ENCODE peak calls at places on chromosomes 13 and 19, in six cellular contexts. T is left colon; J is ELR; G is activated T-helper 2 cell treated with anti-CD3 and anti-CD28 coated beads, Interferon-gamma antibody, Interleukin-2, Interleukin-4, amounts not matched to agents 10 μg/mL and 5 μg/mL and 100 μg/mL, durations not matched to agents 14 hours and 24 hours and 36 hours; B is T-helper 2 cell; U is NCI-H524 treated with DMSO at 0.1 percent for 48 hours. O is an unnamed sample.

GRCh38 chr19:43534811-43535761 is 2.1 kb downstream of the ZNF575 start:
- DNase-seq in G (no peak), B (no peak), T (peak; percentile 67), U (no peak), J (peak; percentile 59), O (no peak)

GRCh38 chr13:114108141-114108761 is 24.2 kb downstream of the RASA3 start:
- DNase-seq in J (no peak), G (no peak), T (peak; percentile 20), U (no peak), B (no peak), O (no peak)

GRCh38 chr19:10104665-10105221 is 1.4 kb upstream of the PPAN start:
- DNase-seq in T (no peak), U (no peak), J (no peak), G (peak; percentile 84), B (peak; percentile 91), O (no peak)

GRCh38 chr13:102298051-102298450 is 103.8 kb downstream of the FGF14 start:
- DNase-seq in T (no peak), U (no peak), J (no peak), G (no peak), B (no peak), O (no peak)

GRCh38 chr13:32022292-32022691 is 9.3 kb upstream of the FRY start:
- DNase-seq in B (no peak), U (no peak), J (no peak), T (no peak), G (no peak), O (no peak)

GRCh38 chr19:1394252-1395193 is 6.8 kb downstream of the GAMT start:
- DNase-seq in B (no peak), T (no peak), G (no peak), U (no peak), J (no peak), O (no peak)

GRCh38 chr13:108376308-108376707 is 106.8 kb downstream of the TNFSF13B start:
- DNase-seq in B (no peak), T (no peak), J (no peak), U (no peak), G (no peak), O (no peak)

GRCh38 chr13:108895220-108895704 is 265.9 kb downstream of the MYO16 start:
- DNase-seq in T (no peak), U (no peak), J (peak; percentile 75), G (no peak), B (no peak), O (peak; percentile 50)

GRCh38 chr13:93477238-93477637 is 250.6 kb downstream of the GPC6 start:
- DNase-seq in U (no peak), J (no peak), T (no peak), G (no peak), B (no peak), O (no peak)

GRCh38 chr19:3358392-3358918 is 7.9 kb upstream of the NFIC start:
- DNase-seq in J (no peak), T (no peak), U (no peak), G (no peak), B (peak; percentile 52), O (no peak)

GRCh38 chr19:5230730-5231555 is 109.7 kb downstream of the PTPRS start:
- DNase-seq in J (no peak), T (no peak), U (no peak), B (no peak), G (no peak), O (no peak)

GRCh38 chr13:33927315-33927714 is 109.4 kb downstream of the RFC3 start:
- DNase-seq in U (no peak), G (no peak), B (no peak), T (no peak), J (peak; percentile 33), O (peak; percentile 71)

GRCh38 chr19:1799695-1800342 is 12.3 kb downstream of the ATP8B3 start:
- DNase-seq in G (no peak), T (no peak), U (peak; percentile 86), J (no peak), B (no peak), O (no peak)

GRCh38 chr13:39350461-39350881 is 252.5 kb downstream of the LHFPL6 start:
- DNase-seq in U (no peak), T (no peak), B (no peak), J (no peak), G (no peak), O (no peak)

GRCh38 chr19:49530708-49531107 is 2.9 kb downstream of the RCN3 start:
- DNase-seq in G (no peak), U (no peak), J (no peak), B (no peak), T (no peak), O (no peak)

GRCh38 chr13:52739468-52740071 is at the start of gene CNMD:
- DNase-seq in T (no peak), U (no peak), G (no peak), B (no peak), J (no peak), O (no peak)

GRCh38 chr13:40352385-40352778 is 314.1 kb downstream of the FOXO1 start:
- DNase-seq in T (no peak), B (no peak), G (no peak), J (no peak), U (no peak), O (no peak)

GRCh38 chr13:33262069-33262487 is 23.5 kb downstream of the STARD13 start:
- DNase-seq in U (no peak), G (no peak), T (no peak), J (peak; percentile 90), B (no peak), O (peak; percentile 91)

GRCh38 chr19:28066161-28066560 is 1146.8 kb downstream of the UQCRFS1 start:
- DNase-seq in T (no peak), J (no peak), U (no peak), B (no peak), G (no peak), O (no peak)

GRCh38 chr13:86002921-86003488 is 203.8 kb upstream of the SLITRK6 start:
- DNase-seq in U (peak; percentile 61), G (no peak), J (no peak), T (no peak), B (no peak), O (no peak)

GRCh38 chr19:50722248-50723013 is 733 bp upstream of the CLEC11A start:
- DNase-seq in U (no peak), G (no peak), T (no peak), J (peak; percentile 57), B (no peak), O (peak; percentile 19)

GRCh38 chr19:17424743-17425365 is 5.0 kb downstream of the MVB12A start:
- DNase-seq in T (no peak), B (no peak), U (no peak), G (peak; percentile 21), J (peak; percentile 34), O (no peak)

GRCh38 chr19:6536138-6536671 is 5.4 kb downstream of the TNFSF9 start:
- DNase-seq in J (peak; percentile 61), T (peak; percentile 68), U (no peak), B (peak; percentile 91), G (peak; percentile 87), O (peak; percentile 71)

GRCh38 chr19:2969104-2969504 is 8.3 kb upstream of the TLE6 start:
- DNase-seq in J (no peak), G (no peak), B (no peak), U (no peak), T (no peak), O (no peak)

GRCh38 chr13:30698488-30699005 is 36.8 kb upstream of the ALOX5AP start:
- DNase-seq in J (no peak), B (no peak), G (no peak), T (no peak), U (no peak), O (no peak)

GRCh38 chr13:40164137-40164536 is 502.3 kb downstream of the FOXO1 start:
- DNase-seq in J (peak; percentile 77), U (no peak), T (no peak), G (no peak), B (no peak), O (peak; percentile 70)

O was measured in HT1080.